ENCODE peak calls at places on chromosomes 16 and 17, in five cellular contexts. T is CD8-positive, alpha-beta T cell; B is IMR-90; U is Karpas-422; N is tibial artery. M is an unnamed sample. For H3K27me3, the result is how much of the 10 kb centered on the place peaks cover.

GRCh38 chr17:58084317-58084981 is 1.2 kb downstream of the DYNLL2 start:
- DNase-seq in B (no peak), U (peak), N (peak), T (peak), M (peak)

GRCh38 chr16:27564226-27564625 is 14.3 kb downstream of the KATNIP start:
- DNase-seq in T (no peak), B (no peak), U (no peak), N (no peak), M (no peak)

GRCh38 chr16:600781-601180 is 10.9 kb downstream of the RAB40C start:
- DNase-seq in T (no peak), U (peak), B (no peak), N (no peak), M (no peak)

GRCh38 chr16:84477661-84478060 is 26.8 kb downstream of the MEAK7 start:
- DNase-seq in B (no peak), U (no peak), T (no peak), N (no peak), M (no peak)

GRCh38 chr17:2482218-2482617 is 29.5 kb downstream of the METTL16 start:
- DNase-seq in U (no peak), T (no peak), N (no peak), B (no peak), M (peak)

GRCh38 chr17:28030386-28030785 is 12.1 kb upstream of the NLK start:
- DNase-seq in B (no peak), T (no peak), N (no peak), U (no peak), M (no peak)

GRCh38 chr17:79633154-79633553 is 22.3 kb upstream of the RBFOX3 start:
- DNase-seq in N (peak), T (no peak), B (no peak), U (no peak), M (no peak)

GRCh38 chr16:66003196-66003595 is 363.3 kb upstream of the CDH5 start:
- DNase-seq in U (no peak), B (peak), N (no peak), T (no peak), M (no peak)

GRCh38 chr17:28895794-28896447 is 1.6 kb downstream of the FLOT2 start:
- DNase-seq in N (no peak), B (no peak), U (no peak), T (no peak), M (no peak)

GRCh38 chr17:44353656-44354331 is 8.7 kb downstream of the GRN start:
- DNase-seq in B (no peak), T (no peak), U (no peak), N (no peak), M (peak)

GRCh38 chr16:89720520-89720858 is 209 bp downstream of the VPS9D1 start:
- DNase-seq in T (peak), B (no peak), N (no peak), U (no peak), M (no peak)

GRCh38 chr16:85330694-85331188 is 218.5 kb upstream of the CIBAR2 start:
- DNase-seq in T (no peak), N (no peak), U (peak), B (peak), M (no peak)

GRCh38 chr17:43860077-43860725 is 13.2 kb downstream of the CD300LG start:
- DNase-seq in B (no peak), N (peak), U (no peak), T (no peak), M (no peak)

GRCh38 chr17:44122825-44123355 is 551 bp downstream of the HDAC5 start:
- DNase-seq in U (peak), N (no peak), T (peak), B (no peak), M (no peak)

GRCh38 chr17:31880311-31880710 is 21.2 kb downstream of the UTP6 start:
- DNase-seq in N (peak), U (no peak), T (no peak), B (no peak), M (no peak)

GRCh38 chr16:11665071-11665491 is 3.2 kb upstream of the SNN start:
- DNase-seq in B (no peak), T (peak), N (peak), U (no peak), M (peak)

GRCh38 chr17:82536220-82537201 is 17.0 kb downstream of the FOXK2 start:
- DNase-seq in B (peak), N (no peak), T (no peak), U (no peak), M (no peak)

GRCh38 chr17:34155947-34156346 is 99.1 kb upstream of the CCL2 start:
- DNase-seq in U (no peak), T (no peak), B (no peak), N (no peak), M (no peak)

GRCh38 chr16:2212362-2213324 is 2.0 kb upstream of the BRICD5 start:
- DNase-seq in U (peak), N (no peak), B (no peak), T (no peak), M (no peak)
- H3K27ac ChIP-seq in U (peak), N (no peak), B (no peak), T (no peak), M (peak)

GRCh38 chr16:2308089-2308962 is 32.2 kb downstream of the ABCA3 start:
- DNase-seq in U (no peak), T (no peak), N (no peak), B (no peak), M (no peak)

GRCh38 chr16:2299121-2299914 is 31.4 kb upstream of the RNPS1 start:
- DNase-seq in N (no peak), U (no peak), B (no peak), T (no peak), M (no peak)

GRCh38 chr16:2299915-2300192 is 31.9 kb upstream of the RNPS1 start:
- DNase-seq in B (no peak), N (no peak), T (no peak), U (no peak), M (no peak)

GRCh38 chr16:2298621-2299020 is 30.7 kb upstream of the RNPS1 start:
- DNase-seq in U (no peak), B (no peak), N (no peak), T (no peak), M (no peak)

DNA sequence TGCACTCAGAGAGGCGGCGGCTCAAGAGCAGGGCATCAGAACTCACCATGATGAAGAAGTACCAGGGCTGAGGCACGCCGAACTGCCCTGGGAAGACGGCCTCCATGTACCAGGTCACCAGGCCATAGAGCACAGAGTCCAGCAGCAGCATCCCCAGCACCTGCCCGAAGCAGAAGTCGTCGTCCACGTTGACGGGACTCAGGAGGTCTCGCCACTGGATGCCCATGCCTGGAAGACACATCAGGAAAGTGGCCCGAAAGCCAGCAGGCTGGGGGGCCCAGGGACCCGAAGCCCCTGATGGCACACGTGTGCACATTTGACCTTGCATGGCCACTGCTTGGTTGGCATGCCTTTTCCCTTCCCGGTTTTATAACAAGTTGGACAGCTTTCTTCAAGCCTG is 36.0 kb upstream of the RNPS1 start:
- DNase-seq in N (no peak), T (no peak), U (no peak), B (no peak), M (no peak)
- H3K27me3 ChIP-seq in N (under half), T (under half), U (under half), B (under half), M (under half)

GRCh38 chr17:41026668-41027471 is at the start of gene KRTAP1-5:
- DNase-seq in U (no peak), T (no peak), B (peak), N (no peak), M (no peak)
- H3K27ac ChIP-seq in U (no peak), T (no peak), B (peak), N (no peak), M (no peak)

GRCh38 chr17:61455754-61456681 is 3.8 kb downstream of the TBX4 start:
- DNase-seq in U (no peak), T (no peak), B (no peak), N (no peak), M (no peak)
- H3K27me3 ChIP-seq in U (under half), T (under half), B (half or more), N (under half), M (half or more)

GRCh38 chr17:76521262-76521661 is 16.2 kb downstream of the CYGB start:
- DNase-seq in B (no peak), U (no peak), N (no peak), T (no peak), M (no peak)

GRCh38 chr17:76528156-76528527 is 9.4 kb downstream of the CYGB start:
- DNase-seq in U (peak), T (no peak), N (no peak), B (peak), M (no peak)

GRCh38 chr17:76527430-76528111 is 9.9 kb downstream of the CYGB start:
- DNase-seq in N (no peak), T (peak), U (peak), B (peak), M (peak)

GRCh38 chr17:76523084-76524037 is 14.1 kb downstream of the CYGB start:
- DNase-seq in B (peak), U (peak), N (no peak), T (peak), M (peak)

GRCh38 chr17:76524598-76525512 is 12.7 kb downstream of the CYGB start:
- DNase-seq in T (no peak), B (peak), U (no peak), N (no peak), M (no peak)
- H3K27ac ChIP-seq in T (no peak), B (peak), U (no peak), N (no peak), M (no peak)

DNA sequence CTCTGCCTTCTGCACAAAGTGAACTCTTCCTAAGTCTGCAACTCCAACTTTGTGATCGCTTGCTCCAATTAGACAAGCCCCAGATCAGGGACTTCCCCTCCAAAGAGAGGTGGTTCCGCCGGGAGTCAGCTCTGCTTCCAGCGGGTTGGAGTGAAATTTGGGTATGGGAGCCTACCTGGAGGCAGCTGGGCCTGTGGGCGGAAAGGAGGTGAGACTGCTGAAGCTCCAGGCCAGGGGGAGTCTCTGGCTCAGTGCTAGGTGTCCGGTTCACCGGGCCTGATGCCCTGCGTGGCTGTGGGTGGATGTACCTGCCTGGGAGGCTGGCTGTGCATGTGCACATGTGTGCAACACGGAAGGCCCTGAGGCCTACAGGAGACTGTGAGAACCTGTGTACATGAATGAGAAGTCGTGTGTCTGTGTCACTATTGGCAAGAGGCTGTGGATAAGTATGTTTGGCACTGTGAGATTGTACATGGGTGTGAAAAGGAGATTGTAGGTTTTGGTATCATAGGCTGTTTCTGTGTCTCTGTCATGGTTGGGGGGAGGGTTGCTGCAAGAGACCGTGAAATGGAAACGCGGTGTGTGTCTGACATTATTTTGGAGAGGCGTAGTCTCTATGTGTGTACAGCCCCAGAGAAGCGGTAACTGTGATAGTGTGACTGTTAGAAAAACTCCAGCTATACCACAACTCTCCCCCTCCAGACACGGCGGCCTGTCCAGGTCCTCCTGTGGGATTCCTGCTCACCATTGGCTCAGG is 4.2 kb downstream of the LHX1 start:
- DNase-seq in B (no peak), T (no peak), U (no peak), N (no peak), M (no peak)
- H3K27me3 ChIP-seq in B (half or more), T (half or more), U (under half), N (under half), M (half or more)

DNA sequence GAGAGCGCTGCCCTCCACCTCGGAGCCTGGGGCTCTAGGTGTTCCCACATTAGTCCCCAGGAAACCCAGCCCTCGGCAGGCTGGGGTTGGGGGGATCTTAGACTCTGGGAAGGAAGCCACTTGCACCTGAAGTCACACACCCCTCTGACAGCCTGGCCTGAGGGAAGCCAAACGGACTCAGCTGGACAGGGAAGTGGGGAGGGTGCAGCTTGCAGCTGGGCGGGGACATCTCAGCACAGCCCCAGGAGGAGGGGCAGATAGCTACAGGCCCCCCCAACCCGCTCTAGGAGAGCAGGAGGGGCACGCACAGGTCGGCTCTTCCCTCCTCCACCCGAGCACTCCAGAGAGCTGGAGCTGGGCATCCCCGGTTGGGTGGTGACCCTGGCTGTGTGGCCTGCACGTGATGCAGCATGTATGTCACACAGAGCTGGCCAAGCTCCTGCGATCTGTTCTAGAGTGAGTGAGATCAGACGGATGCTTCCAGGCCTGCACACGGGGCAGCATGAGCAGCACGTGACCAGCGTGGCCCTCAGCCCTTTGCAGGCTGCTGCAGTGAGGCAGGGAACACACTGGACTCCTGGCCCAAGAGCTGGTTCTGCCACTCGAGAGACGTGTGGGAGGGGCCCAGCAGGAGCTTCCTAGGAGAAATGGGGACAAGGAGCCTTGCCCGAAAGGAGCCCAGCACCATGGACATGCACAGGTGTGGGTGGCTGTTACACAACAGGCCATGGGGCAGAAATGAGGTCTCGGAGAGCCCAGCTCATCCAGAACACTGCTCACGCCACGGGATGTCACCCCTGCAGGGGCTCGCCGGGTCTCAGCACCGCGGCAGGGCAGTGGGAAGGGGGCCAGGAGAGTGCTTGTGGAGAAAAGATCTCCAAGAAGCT is 15.4 kb downstream of the KIFC3 start:
- DNase-seq in T (no peak), U (no peak), N (no peak), B (peak), M (no peak)
- H3K27ac ChIP-seq in T (no peak), U (no peak), N (no peak), B (no peak), M (no peak)

DNA sequence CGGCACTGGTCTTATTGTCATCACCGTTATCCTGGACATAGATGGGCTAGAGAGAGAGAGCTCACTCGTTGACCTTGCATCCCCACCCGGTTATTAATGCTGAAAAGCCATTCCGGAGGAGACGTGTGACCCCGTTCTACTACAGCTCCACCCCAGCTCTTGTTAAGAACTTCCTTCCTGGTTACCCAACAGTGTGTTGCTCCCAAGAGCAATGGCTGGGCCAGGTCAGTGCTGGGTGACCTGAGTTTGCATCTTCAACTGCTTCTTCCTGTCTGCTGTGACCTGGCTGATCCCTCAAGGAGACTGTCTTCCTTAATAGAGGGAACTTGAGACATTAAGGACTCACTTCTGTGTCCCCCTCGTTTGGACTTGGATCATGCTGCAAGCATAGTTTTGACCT is 96.1 kb upstream of the SDK2 start:
- DNase-seq in B (no peak), U (no peak), N (no peak), T (no peak), M (no peak)
- H3K27me3 ChIP-seq in B (under half), U (under half), N (under half), T (under half), M (under half)